ENCODE peak calls at places on chromosomes 12 and 14, in six cellular contexts. One of them, this sample, is unnamed.

GRCh38 chr14:85562630-85563029 is 32.7 kb downstream of the FLRT2 start:
- DNase-seq in cardiac muscle cell: no peak
- DNase-seq in HFF-Myc: no peak
- DNase-seq in neural progenitor cell: no peak
- DNase-seq in CD8-positive, alpha-beta T cell: no peak
- DNase-seq in cardiac fibroblast: no peak
- DNase-seq in this sample: no peak

GRCh38 chr14:65972346-65972745 is 513.8 kb upstream of the CCDC196 start:
- DNase-seq in cardiac muscle cell: peak; percentile 18
- DNase-seq in HFF-Myc: no peak
- DNase-seq in neural progenitor cell: no peak
- DNase-seq in CD8-positive, alpha-beta T cell: no peak
- DNase-seq in cardiac fibroblast: peak; percentile 21
- DNase-seq in this sample: no peak

GRCh38 chr12:54126696-54127537 is 61.9 kb downstream of the SMUG1 start:
- DNase-seq in cardiac muscle cell: no peak
- DNase-seq in HFF-Myc: no peak
- DNase-seq in neural progenitor cell: peak; percentile 66
- DNase-seq in CD8-positive, alpha-beta T cell: no peak
- DNase-seq in cardiac fibroblast: no peak
- DNase-seq in this sample: no peak

GRCh38 chr12:103391103-103391502 is 104.7 kb downstream of the C12orf42 start:
- DNase-seq in cardiac muscle cell: no peak
- DNase-seq in HFF-Myc: no peak
- DNase-seq in neural progenitor cell: no peak
- DNase-seq in CD8-positive, alpha-beta T cell: no peak
- DNase-seq in cardiac fibroblast: no peak
- DNase-seq in this sample: no peak

GRCh38 chr12:22228022-22228875 is 106.3 kb downstream of the ST8SIA1 start:
- DNase-seq in cardiac muscle cell: peak; percentile 27
- DNase-seq in HFF-Myc: no peak
- DNase-seq in neural progenitor cell: no peak
- DNase-seq in CD8-positive, alpha-beta T cell: no peak
- DNase-seq in cardiac fibroblast: no peak
- DNase-seq in this sample: no peak

GRCh38 chr14:93543766-93544165 is 113.0 kb downstream of the UNC79 start:
- DNase-seq in cardiac muscle cell: peak; percentile 44
- DNase-seq in HFF-Myc: no peak
- DNase-seq in neural progenitor cell: peak; percentile 24
- DNase-seq in CD8-positive, alpha-beta T cell: no peak
- DNase-seq in cardiac fibroblast: peak; percentile 51
- DNase-seq in this sample: no peak

GRCh38 chr12:112973712-112974305 is 4.5 kb upstream of the OAS2 start:
- DNase-seq in cardiac muscle cell: no peak
- DNase-seq in HFF-Myc: no peak
- DNase-seq in neural progenitor cell: no peak
- DNase-seq in CD8-positive, alpha-beta T cell: no peak
- DNase-seq in cardiac fibroblast: no peak
- DNase-seq in this sample: no peak

GRCh38 chr14:50489851-50490250 is 42.5 kb downstream of the MAP4K5 start:
- DNase-seq in cardiac muscle cell: no peak
- DNase-seq in HFF-Myc: no peak
- DNase-seq in neural progenitor cell: no peak
- DNase-seq in CD8-positive, alpha-beta T cell: no peak
- DNase-seq in cardiac fibroblast: no peak
- DNase-seq in this sample: no peak

GRCh38 chr14:58702466-58703148 is 64.8 kb downstream of the DACT1 start:
- DNase-seq in cardiac muscle cell: no peak
- DNase-seq in HFF-Myc: no peak
- DNase-seq in neural progenitor cell: no peak
- DNase-seq in CD8-positive, alpha-beta T cell: no peak
- DNase-seq in cardiac fibroblast: no peak
- DNase-seq in this sample: no peak

GRCh38 chr12:110577717-110578521 is 5.2 kb downstream of the PPTC7 start:
- DNase-seq in cardiac muscle cell: peak; percentile 65
- DNase-seq in HFF-Myc: no peak
- DNase-seq in neural progenitor cell: no peak
- DNase-seq in CD8-positive, alpha-beta T cell: peak; percentile 21
- DNase-seq in cardiac fibroblast: peak; percentile 95
- DNase-seq in this sample: no peak

GRCh38 chr12:21026302-21026701 is 104.7 kb upstream of the SLCO1B1 start:
- DNase-seq in cardiac muscle cell: no peak
- DNase-seq in HFF-Myc: no peak
- DNase-seq in neural progenitor cell: no peak
- DNase-seq in CD8-positive, alpha-beta T cell: no peak
- DNase-seq in cardiac fibroblast: peak; percentile 6
- DNase-seq in this sample: no peak

GRCh38 chr12:106585237-106585834 is 2.5 kb downstream of the RFX4 start:
- DNase-seq in cardiac muscle cell: no peak
- DNase-seq in HFF-Myc: no peak
- DNase-seq in neural progenitor cell: peak; percentile 82
- DNase-seq in CD8-positive, alpha-beta T cell: no peak
- DNase-seq in cardiac fibroblast: peak; percentile 5
- DNase-seq in this sample: no peak

GRCh38 chr12:81811778-81812125 is 52.6 kb upstream of the PPFIA2 start:
- DNase-seq in cardiac muscle cell: peak; percentile 2
- DNase-seq in HFF-Myc: no peak
- DNase-seq in neural progenitor cell: peak; percentile 3
- DNase-seq in CD8-positive, alpha-beta T cell: no peak
- DNase-seq in cardiac fibroblast: no peak
- DNase-seq in this sample: no peak

GRCh38 chr12:9039397-9039977 is 50.1 kb downstream of the KLRG1 start:
- DNase-seq in cardiac muscle cell: peak; percentile 58
- DNase-seq in HFF-Myc: peak; percentile 30
- DNase-seq in neural progenitor cell: peak; percentile 66
- DNase-seq in CD8-positive, alpha-beta T cell: no peak
- DNase-seq in cardiac fibroblast: peak; percentile 60
- DNase-seq in this sample: no peak

GRCh38 chr12:108747563-108747962 is 16.2 kb upstream of the CORO1C start:
- DNase-seq in cardiac muscle cell: no peak
- DNase-seq in HFF-Myc: no peak
- DNase-seq in neural progenitor cell: no peak
- DNase-seq in CD8-positive, alpha-beta T cell: no peak
- DNase-seq in cardiac fibroblast: no peak
- DNase-seq in this sample: no peak

GRCh38 chr14:99915305-99916090 is 122.3 kb downstream of the EML1 start:
- DNase-seq in cardiac muscle cell: no peak
- DNase-seq in HFF-Myc: no peak
- DNase-seq in neural progenitor cell: no peak
- DNase-seq in CD8-positive, alpha-beta T cell: no peak
- DNase-seq in cardiac fibroblast: no peak
- DNase-seq in this sample: no peak

GRCh38 chr12:51592034-51592705 is 1.1 kb downstream of the SCN8A start:
- DNase-seq in cardiac muscle cell: no peak
- DNase-seq in HFF-Myc: peak; percentile 66
- DNase-seq in neural progenitor cell: peak; percentile 23
- DNase-seq in CD8-positive, alpha-beta T cell: no peak
- DNase-seq in cardiac fibroblast: peak; percentile 33
- DNase-seq in this sample: no peak

GRCh38 chr14:31441273-31442110 is 15.8 kb downstream of the DTD2 start:
- DNase-seq in cardiac muscle cell: peak; percentile 74
- DNase-seq in HFF-Myc: peak; percentile 27
- DNase-seq in neural progenitor cell: no peak
- DNase-seq in CD8-positive, alpha-beta T cell: no peak
- DNase-seq in cardiac fibroblast: peak; percentile 78
- DNase-seq in this sample: no peak

GRCh38 chr14:23056257-23056955 is 914 bp downstream of the CDH24 start:
- DNase-seq in cardiac muscle cell: peak; percentile 70
- DNase-seq in HFF-Myc: no peak
- DNase-seq in neural progenitor cell: peak; percentile 87
- DNase-seq in CD8-positive, alpha-beta T cell: peak; percentile 60
- DNase-seq in cardiac fibroblast: peak; percentile 68
- DNase-seq in this sample: peak; percentile 67

GRCh38 chr12:5085896-5086295 is 42.2 kb downstream of the KCNA5 start:
- DNase-seq in cardiac muscle cell: peak; percentile 90
- DNase-seq in HFF-Myc: peak; percentile 41
- DNase-seq in neural progenitor cell: no peak
- DNase-seq in CD8-positive, alpha-beta T cell: no peak
- DNase-seq in cardiac fibroblast: peak; percentile 81
- DNase-seq in this sample: no peak

GRCh38 chr12:57936513-57936883 is 4.9 kb upstream of the ATP23 start:
- DNase-seq in cardiac muscle cell: no peak
- DNase-seq in HFF-Myc: no peak
- DNase-seq in neural progenitor cell: no peak
- DNase-seq in CD8-positive, alpha-beta T cell: no peak
- DNase-seq in cardiac fibroblast: no peak
- DNase-seq in this sample: no peak

GRCh38 chr12:58950739-58951100 is 30.4 kb upstream of the LRIG3 start:
- DNase-seq in cardiac muscle cell: no peak
- DNase-seq in HFF-Myc: no peak
- DNase-seq in neural progenitor cell: no peak
- DNase-seq in CD8-positive, alpha-beta T cell: no peak
- DNase-seq in cardiac fibroblast: no peak
- DNase-seq in this sample: no peak

GRCh38 chr14:69928111-69928523 is 48.9 kb downstream of the SMOC1 start:
- DNase-seq in cardiac muscle cell: no peak
- DNase-seq in HFF-Myc: no peak
- DNase-seq in neural progenitor cell: no peak
- DNase-seq in CD8-positive, alpha-beta T cell: no peak
- DNase-seq in cardiac fibroblast: peak; percentile 3
- DNase-seq in this sample: no peak

GRCh38 chr12:124233041-124233836 is 61.7 kb upstream of the RFLNA start:
- DNase-seq in cardiac muscle cell: peak; percentile 98
- DNase-seq in HFF-Myc: peak; percentile 2
- DNase-seq in neural progenitor cell: no peak
- DNase-seq in CD8-positive, alpha-beta T cell: no peak
- DNase-seq in cardiac fibroblast: peak; percentile 82
- DNase-seq in this sample: no peak

GRCh38 chr12:115794659-115795081 is 482.8 kb downstream of the MED13L start:
- DNase-seq in cardiac muscle cell: no peak
- DNase-seq in HFF-Myc: no peak
- DNase-seq in neural progenitor cell: no peak
- DNase-seq in CD8-positive, alpha-beta T cell: no peak
- DNase-seq in cardiac fibroblast: no peak
- DNase-seq in this sample: no peak

GRCh38 chr14:92524603-92525185 is 11.1 kb downstream of the RIN3 start:
- DNase-seq in cardiac muscle cell: no peak
- DNase-seq in HFF-Myc: no peak
- DNase-seq in neural progenitor cell: no peak
- DNase-seq in CD8-positive, alpha-beta T cell: no peak
- DNase-seq in cardiac fibroblast: no peak
- DNase-seq in this sample: no peak

GRCh38 chr12:124510301-124510970 is 57.0 kb downstream of the NCOR2 start:
- DNase-seq in cardiac muscle cell: no peak
- DNase-seq in HFF-Myc: no peak
- DNase-seq in neural progenitor cell: no peak
- DNase-seq in CD8-positive, alpha-beta T cell: no peak
- DNase-seq in cardiac fibroblast: peak; percentile 22
- DNase-seq in this sample: no peak

GRCh38 chr12:6178981-6179761 is 21.0 kb upstream of the CD9 start:
- DNase-seq in cardiac muscle cell: peak; percentile 33
- DNase-seq in HFF-Myc: no peak
- DNase-seq in neural progenitor cell: peak; percentile 76
- DNase-seq in CD8-positive, alpha-beta T cell: no peak
- DNase-seq in cardiac fibroblast: peak; percentile 7
- DNase-seq in this sample: no peak
- TF ChIP-seq CTCF in cardiac muscle cell: peak; percentile 22
- TF ChIP-seq CTCF in HFF-Myc: peak; percentile 18
- TF ChIP-seq CTCF in neural progenitor cell: peak; percentile 27
- TF ChIP-seq CTCF in CD8-positive, alpha-beta T cell: no peak
- TF ChIP-seq CTCF in cardiac fibroblast: peak; percentile 9
- TF ChIP-seq CTCF in this sample: no peak

DNA sequence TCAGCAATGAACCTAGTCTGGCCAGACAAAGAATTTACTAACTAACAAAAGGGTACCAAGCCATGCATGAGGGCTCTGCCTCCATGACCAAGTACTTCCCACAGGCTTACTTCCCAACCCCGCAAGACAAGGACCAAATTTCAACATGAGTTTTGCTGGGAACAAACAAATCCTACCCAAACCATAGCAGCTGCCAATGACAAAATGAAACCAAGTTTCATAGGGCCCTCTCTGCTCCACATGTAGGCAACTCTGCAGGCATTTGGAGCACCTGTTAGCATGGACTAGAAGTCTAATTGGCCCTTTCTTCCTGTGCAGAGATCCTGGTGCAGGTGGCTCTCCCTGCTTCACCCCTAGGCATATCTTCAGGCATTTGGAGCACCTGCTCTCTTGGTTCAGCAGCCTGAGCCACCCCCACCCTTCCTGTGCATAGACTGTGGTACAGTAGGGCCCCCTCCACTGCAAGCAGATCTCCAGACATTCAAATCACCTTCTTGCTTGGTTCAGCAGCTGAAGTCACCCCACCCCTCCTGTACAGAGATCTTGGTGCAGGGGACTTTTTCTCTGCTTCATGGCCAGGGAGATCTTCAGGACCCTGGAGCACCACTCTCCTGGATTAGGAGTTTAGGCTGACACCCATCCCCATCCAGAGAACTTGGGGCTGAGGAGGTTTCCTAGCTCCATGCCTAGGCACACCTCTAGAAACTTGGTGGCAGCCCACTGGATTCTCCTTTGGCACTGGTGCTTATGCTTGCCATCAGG is 308.7 kb downstream of the RPAP3 start:
- DNase-seq in cardiac muscle cell: no peak
- DNase-seq in HFF-Myc: no peak
- DNase-seq in neural progenitor cell: no peak
- DNase-seq in CD8-positive, alpha-beta T cell: no peak
- DNase-seq in cardiac fibroblast: peak; percentile 9
- DNase-seq in this sample: no peak
- TF ChIP-seq CTCF in cardiac muscle cell: no peak
- TF ChIP-seq CTCF in HFF-Myc: no peak
- TF ChIP-seq CTCF in neural progenitor cell: no peak
- TF ChIP-seq CTCF in CD8-positive, alpha-beta T cell: no peak
- TF ChIP-seq CTCF in cardiac fibroblast: no peak
- TF ChIP-seq CTCF in this sample: no peak

GRCh38 chr14:76917158-76917596 is 91.0 kb downstream of the LRRC74A start:
- DNase-seq in cardiac muscle cell: peak; percentile 82
- DNase-seq in HFF-Myc: no peak
- DNase-seq in neural progenitor cell: peak; percentile 86
- DNase-seq in CD8-positive, alpha-beta T cell: no peak
- DNase-seq in cardiac fibroblast: peak; percentile 85
- DNase-seq in this sample: no peak
- TF ChIP-seq CTCF in cardiac muscle cell: peak; percentile 85
- TF ChIP-seq CTCF in HFF-Myc: peak; percentile 75
- TF ChIP-seq CTCF in neural progenitor cell: peak; percentile 70
- TF ChIP-seq CTCF in CD8-positive, alpha-beta T cell: peak; percentile 28
- TF ChIP-seq CTCF in cardiac fibroblast: peak; percentile 84
- TF ChIP-seq CTCF in this sample: no peak

DNA sequence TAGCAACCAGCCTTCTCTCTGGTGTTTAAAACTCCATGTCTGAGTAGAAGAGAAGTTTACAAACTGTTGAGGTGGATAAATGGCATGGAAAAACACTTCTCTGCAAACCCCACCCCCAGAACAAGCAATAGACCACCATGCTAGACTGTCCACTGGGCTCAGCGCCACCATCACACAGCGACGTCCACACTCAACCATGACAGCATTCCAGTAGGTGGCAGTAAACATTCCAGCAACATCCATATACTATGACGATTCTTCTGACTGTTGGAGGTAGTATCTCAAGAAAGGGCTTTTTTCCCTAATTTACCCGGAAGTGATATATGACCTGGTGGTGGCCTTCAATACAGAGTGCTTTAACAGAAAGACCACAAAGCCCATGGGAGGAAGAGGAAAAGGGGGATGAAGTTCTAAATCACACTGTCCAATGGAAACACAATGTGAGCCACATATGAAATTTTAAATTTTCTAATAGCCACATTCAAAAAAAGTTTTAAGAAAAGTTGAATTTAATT is 152.2 kb downstream of the SLC15A4 start:
- DNase-seq in cardiac muscle cell: no peak
- DNase-seq in HFF-Myc: no peak
- DNase-seq in neural progenitor cell: no peak
- DNase-seq in CD8-positive, alpha-beta T cell: no peak
- DNase-seq in cardiac fibroblast: no peak
- DNase-seq in this sample: no peak
- TF ChIP-seq CTCF in cardiac muscle cell: no peak
- TF ChIP-seq CTCF in HFF-Myc: no peak
- TF ChIP-seq CTCF in neural progenitor cell: peak; percentile 38
- TF ChIP-seq CTCF in CD8-positive, alpha-beta T cell: no peak
- TF ChIP-seq CTCF in cardiac fibroblast: no peak
- TF ChIP-seq CTCF in this sample: no peak

GRCh38 chr12:49339464-49339861 is 2.5 kb upstream of the C1QL4 start:
- DNase-seq in cardiac muscle cell: no peak
- DNase-seq in HFF-Myc: no peak
- DNase-seq in neural progenitor cell: peak; percentile 45
- DNase-seq in CD8-positive, alpha-beta T cell: no peak
- DNase-seq in cardiac fibroblast: no peak
- DNase-seq in this sample: no peak
- TF ChIP-seq CTCF in cardiac muscle cell: no peak
- TF ChIP-seq CTCF in HFF-Myc: no peak
- TF ChIP-seq CTCF in neural progenitor cell: no peak
- TF ChIP-seq CTCF in CD8-positive, alpha-beta T cell: no peak
- TF ChIP-seq CTCF in cardiac fibroblast: no peak
- TF ChIP-seq CTCF in this sample: no peak